ENCODE peak calls at places on chromosomes 5 and 9, in four cellular contexts. One of them, this sample, is unnamed. For H3K4me1 and H3K36me3, the result is how much of the 10 kb centered on the place peaks cover.

GRCh38 chr5:130836729-130837660 is 328.1 kb downstream of the HINT1 start:
- DNase-seq in fibroblast of lung: no peak
- DNase-seq in transverse colon: no peak
- DNase-seq in CD4-positive, alpha-beta memory T cell: peak
- DNase-seq in this sample: no peak

GRCh38 chr5:58925627-58926545 is 343.0 kb downstream of the RAB3C start:
- DNase-seq in fibroblast of lung: no peak
- DNase-seq in transverse colon: no peak
- DNase-seq in CD4-positive, alpha-beta memory T cell: no peak
- DNase-seq in this sample: no peak

GRCh38 chr9:761155-761792 is 80.2 kb upstream of the DMRT1 start:
- DNase-seq in fibroblast of lung: peak
- DNase-seq in transverse colon: no peak
- DNase-seq in CD4-positive, alpha-beta memory T cell: no peak
- DNase-seq in this sample: no peak

GRCh38 chr5:117893211-117893610 is 1095.1 kb downstream of the DTWD2 start:
- DNase-seq in fibroblast of lung: peak
- DNase-seq in transverse colon: no peak
- DNase-seq in CD4-positive, alpha-beta memory T cell: no peak
- DNase-seq in this sample: no peak

GRCh38 chr5:120155873-120156272 is 308.2 kb upstream of the PRR16 start:
- DNase-seq in fibroblast of lung: no peak
- DNase-seq in transverse colon: no peak
- DNase-seq in CD4-positive, alpha-beta memory T cell: no peak
- DNase-seq in this sample: no peak

GRCh38 chr5:115349001-115349817 is 52.8 kb upstream of the CCDC112 start:
- DNase-seq in fibroblast of lung: peak
- DNase-seq in transverse colon: peak
- DNase-seq in CD4-positive, alpha-beta memory T cell: no peak
- DNase-seq in this sample: no peak

GRCh38 chr9:124506433-124506832 is 766 bp downstream of the NR5A1 start:
- DNase-seq in fibroblast of lung: no peak
- DNase-seq in transverse colon: no peak
- DNase-seq in CD4-positive, alpha-beta memory T cell: no peak
- DNase-seq in this sample: no peak

GRCh38 chr5:24633705-24634325 is 11.0 kb downstream of the CDH10 start:
- DNase-seq in fibroblast of lung: peak
- DNase-seq in transverse colon: no peak
- DNase-seq in CD4-positive, alpha-beta memory T cell: no peak
- DNase-seq in this sample: no peak

GRCh38 chr5:153749941-153750340 is 259.5 kb downstream of the GRIA1 start:
- DNase-seq in fibroblast of lung: no peak
- DNase-seq in transverse colon: no peak
- DNase-seq in CD4-positive, alpha-beta memory T cell: no peak
- DNase-seq in this sample: no peak

GRCh38 chr9:32378993-32379729 is 5.3 kb upstream of the ACO1 start:
- DNase-seq in fibroblast of lung: peak
- DNase-seq in transverse colon: peak
- DNase-seq in CD4-positive, alpha-beta memory T cell: peak
- DNase-seq in this sample: no peak

GRCh38 chr5:127804886-127805426 is 101.8 kb downstream of the CCDC192 start:
- DNase-seq in fibroblast of lung: no peak
- DNase-seq in transverse colon: no peak
- DNase-seq in CD4-positive, alpha-beta memory T cell: no peak
- DNase-seq in this sample: no peak

GRCh38 chr9:87874320-87874655 is 8.4 kb upstream of the SPATA31E1 start:
- DNase-seq in fibroblast of lung: no peak
- DNase-seq in transverse colon: no peak
- DNase-seq in CD4-positive, alpha-beta memory T cell: no peak
- DNase-seq in this sample: no peak

GRCh38 chr9:135006911-135007570 is 80.4 kb upstream of the OLFM1 start:
- DNase-seq in fibroblast of lung: no peak
- DNase-seq in transverse colon: no peak
- DNase-seq in CD4-positive, alpha-beta memory T cell: no peak
- DNase-seq in this sample: no peak

GRCh38 chr5:74233571-74233970 is 407.0 kb downstream of the ENC1 start:
- DNase-seq in fibroblast of lung: peak
- DNase-seq in transverse colon: no peak
- DNase-seq in CD4-positive, alpha-beta memory T cell: no peak
- DNase-seq in this sample: no peak

GRCh38 chr5:124315746-124316415 is 430.6 kb downstream of the ZNF608 start:
- DNase-seq in fibroblast of lung: peak
- DNase-seq in transverse colon: no peak
- DNase-seq in CD4-positive, alpha-beta memory T cell: no peak
- DNase-seq in this sample: no peak

GRCh38 chr5:110851357-110851756 is 112.5 kb downstream of the SLC25A46 start:
- DNase-seq in fibroblast of lung: no peak
- DNase-seq in transverse colon: no peak
- DNase-seq in CD4-positive, alpha-beta memory T cell: no peak
- DNase-seq in this sample: no peak

GRCh38 chr9:71326360-71326759 is 204.9 kb upstream of the TRPM3 start:
- DNase-seq in fibroblast of lung: no peak
- DNase-seq in transverse colon: no peak
- DNase-seq in CD4-positive, alpha-beta memory T cell: no peak
- DNase-seq in this sample: no peak

GRCh38 chr5:53543401-53543800 is 17.0 kb upstream of the NDUFS4 start:
- DNase-seq in fibroblast of lung: peak
- DNase-seq in transverse colon: no peak
- DNase-seq in CD4-positive, alpha-beta memory T cell: no peak
- DNase-seq in this sample: no peak

GRCh38 chr5:50711280-50711679 is 44.8 kb downstream of the PARP8 start:
- DNase-seq in fibroblast of lung: peak
- DNase-seq in transverse colon: peak
- DNase-seq in CD4-positive, alpha-beta memory T cell: peak
- DNase-seq in this sample: no peak

GRCh38 chr5:61949680-61950435 is 356.1 kb upstream of the KIF2A start:
- DNase-seq in fibroblast of lung: no peak
- DNase-seq in transverse colon: no peak
- DNase-seq in CD4-positive, alpha-beta memory T cell: no peak
- DNase-seq in this sample: no peak

GRCh38 chr5:56677693-56678092 is 137.7 kb upstream of the MAP3K1 start:
- DNase-seq in fibroblast of lung: peak
- DNase-seq in transverse colon: no peak
- DNase-seq in CD4-positive, alpha-beta memory T cell: no peak
- DNase-seq in this sample: no peak

GRCh38 chr5:124741711-124742496 is 4.5 kb downstream of the ZNF608 start:
- DNase-seq in fibroblast of lung: peak
- DNase-seq in transverse colon: peak
- DNase-seq in CD4-positive, alpha-beta memory T cell: no peak
- DNase-seq in this sample: no peak

DNA sequence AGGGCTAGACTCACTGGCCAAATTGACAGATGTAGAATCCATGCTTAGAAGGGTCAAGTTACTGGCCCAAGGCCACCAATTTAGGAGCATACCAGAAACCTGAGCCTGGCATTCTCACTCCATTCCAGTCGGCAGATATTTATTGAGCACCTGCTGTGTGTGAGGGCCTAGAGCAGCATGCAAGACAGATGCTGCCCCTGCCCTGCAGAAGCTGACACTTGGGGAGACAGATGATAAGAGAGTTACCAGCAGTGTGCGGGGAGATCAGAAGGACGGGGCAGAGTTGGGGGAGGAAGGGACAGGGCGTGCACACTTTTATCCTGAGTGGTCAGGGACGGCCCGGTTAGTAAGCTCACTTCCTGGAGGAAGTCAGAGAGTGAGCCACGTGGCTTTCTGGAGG is 111.5 kb upstream of the RAPGEF1 start:
- DNase-seq in fibroblast of lung: no peak
- DNase-seq in transverse colon: no peak
- DNase-seq in CD4-positive, alpha-beta memory T cell: no peak
- DNase-seq in this sample: no peak
- H3K4me1 ChIP-seq in fibroblast of lung: under half
- H3K4me1 ChIP-seq in transverse colon: under half
- H3K4me1 ChIP-seq in CD4-positive, alpha-beta memory T cell: under half
- H3K4me1 ChIP-seq in this sample: under half

DNA sequence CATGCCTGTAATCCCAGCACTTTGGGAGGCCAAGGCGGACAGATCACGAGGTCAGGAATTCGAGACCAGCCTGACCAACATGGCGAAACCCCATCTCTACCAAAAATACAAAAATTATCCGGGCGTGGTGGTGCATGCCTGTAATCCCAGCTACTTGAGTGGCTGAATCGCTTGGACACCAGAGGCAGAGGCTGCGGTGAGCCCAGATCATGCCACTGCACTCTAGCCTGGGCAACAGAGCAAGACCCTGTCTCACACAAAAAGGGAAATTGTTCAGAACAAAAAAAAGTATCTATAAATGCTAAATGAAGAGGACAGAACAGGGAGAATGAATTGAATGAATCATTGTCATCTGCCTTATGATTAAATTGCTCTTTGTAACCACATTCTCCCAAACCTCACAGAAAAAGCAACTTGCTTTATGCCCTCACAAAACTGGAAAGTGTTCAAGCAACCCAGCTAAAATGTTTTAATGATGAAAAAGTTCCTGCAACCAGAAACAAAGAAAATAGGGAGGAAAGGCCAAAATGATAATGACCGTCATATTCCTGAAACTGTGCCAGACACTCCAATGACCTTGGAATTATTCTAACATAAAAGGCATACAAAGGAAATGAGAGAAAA is 83.7 kb downstream of the SERINC5 start:
- DNase-seq in fibroblast of lung: no peak
- DNase-seq in transverse colon: no peak
- DNase-seq in CD4-positive, alpha-beta memory T cell: no peak
- DNase-seq in this sample: no peak
- H3K36me3 ChIP-seq in fibroblast of lung: under half
- H3K36me3 ChIP-seq in transverse colon: under half
- H3K36me3 ChIP-seq in CD4-positive, alpha-beta memory T cell: half or more
- H3K36me3 ChIP-seq in this sample: under half

DNA sequence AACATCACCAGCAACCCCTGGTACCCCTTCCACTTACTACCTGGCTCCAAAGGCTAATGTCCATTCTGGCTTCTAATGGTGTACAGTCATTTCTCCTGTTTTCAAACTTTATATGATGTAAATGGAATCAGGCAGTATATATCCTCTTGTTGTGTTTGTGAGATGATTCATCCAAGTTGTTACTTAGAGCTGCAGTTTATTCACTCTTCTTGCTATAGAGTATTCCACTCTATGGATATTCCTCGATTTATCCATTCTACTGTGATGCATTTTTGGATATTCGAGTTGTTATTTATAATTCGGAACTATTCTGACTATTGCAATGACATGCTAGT is 32.4 kb downstream of the IRF1 start:
- DNase-seq in fibroblast of lung: peak
- DNase-seq in transverse colon: peak
- DNase-seq in CD4-positive, alpha-beta memory T cell: no peak
- DNase-seq in this sample: no peak
- H3K4me1 ChIP-seq in fibroblast of lung: under half
- H3K4me1 ChIP-seq in transverse colon: half or more
- H3K4me1 ChIP-seq in CD4-positive, alpha-beta memory T cell: half or more
- H3K4me1 ChIP-seq in this sample: under half

GRCh38 chr5:95936812-95937397 is 24.7 kb downstream of the ELL2 start:
- DNase-seq in fibroblast of lung: no peak
- DNase-seq in transverse colon: no peak
- DNase-seq in CD4-positive, alpha-beta memory T cell: no peak
- DNase-seq in this sample: no peak
- H3K36me3 ChIP-seq in fibroblast of lung: under half
- H3K36me3 ChIP-seq in transverse colon: under half
- H3K36me3 ChIP-seq in CD4-positive, alpha-beta memory T cell: under half
- H3K36me3 ChIP-seq in this sample: under half

DNA sequence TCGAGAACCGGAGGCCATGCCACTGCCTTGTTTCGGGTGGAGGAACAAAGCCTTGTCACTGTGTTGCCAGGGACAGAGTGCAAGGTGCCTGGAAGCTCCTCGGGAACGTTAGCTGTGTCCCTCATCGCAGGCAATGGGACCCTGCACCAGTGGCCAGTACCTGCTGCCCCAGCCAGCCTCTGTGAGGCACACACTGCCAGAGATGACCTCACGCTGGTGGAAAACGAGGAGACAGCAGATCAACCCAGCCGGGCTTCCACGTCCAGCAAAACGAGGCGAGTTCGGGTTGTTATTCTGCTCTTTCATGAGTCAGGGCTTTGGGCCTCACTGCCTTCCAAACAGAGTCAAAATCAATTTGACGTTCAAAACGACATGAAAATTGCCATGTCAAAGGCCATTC is 104.1 kb downstream of the ADAMTS2 start:
- DNase-seq in fibroblast of lung: no peak
- DNase-seq in transverse colon: peak
- DNase-seq in CD4-positive, alpha-beta memory T cell: no peak
- DNase-seq in this sample: peak
- H3K4me1 ChIP-seq in fibroblast of lung: under half
- H3K4me1 ChIP-seq in transverse colon: under half
- H3K4me1 ChIP-seq in CD4-positive, alpha-beta memory T cell: under half
- H3K4me1 ChIP-seq in this sample: under half

DNA sequence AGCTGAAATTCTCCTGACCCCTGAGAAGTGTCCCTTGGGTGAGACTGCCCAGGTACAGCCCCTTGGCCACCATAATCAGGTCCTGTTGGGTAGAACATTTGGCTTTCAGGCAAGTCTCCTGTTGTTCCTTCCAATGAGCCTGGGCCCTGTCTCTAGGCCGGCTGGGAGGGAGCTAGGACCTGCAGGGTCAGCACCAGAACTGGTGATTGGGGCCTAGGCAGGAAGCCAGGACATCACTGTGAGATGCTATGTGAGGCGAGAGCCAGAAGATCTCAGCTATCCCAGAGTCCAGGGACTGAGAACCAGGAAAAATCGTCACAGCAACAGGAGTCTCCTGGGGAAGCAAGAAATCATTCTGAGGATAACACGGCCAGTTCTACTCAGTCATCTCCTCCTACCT is 51.5 kb downstream of the PCDH1 start:
- DNase-seq in fibroblast of lung: no peak
- DNase-seq in transverse colon: no peak
- DNase-seq in CD4-positive, alpha-beta memory T cell: no peak
- DNase-seq in this sample: no peak
- H3K36me3 ChIP-seq in fibroblast of lung: under half
- H3K36me3 ChIP-seq in transverse colon: under half
- H3K36me3 ChIP-seq in CD4-positive, alpha-beta memory T cell: under half
- H3K36me3 ChIP-seq in this sample: under half